ENCODE peak calls at places on chromosome 22, in four cellular contexts. P is spleen, V is tibial artery, U is kidney epithelial cell. M is an unnamed sample.

GRCh38 chr22:39471421-39472141 is 14.8 kb downstream of the MGAT3 start:
- DNase-seq in U (peak), P (no peak), V (no peak), M (no peak)

GRCh38 chr22:39173787-39174497 is 21.5 kb upstream of the CBX7 start:
- DNase-seq in P (peak), U (no peak), V (no peak), M (peak)

GRCh38 chr22:34278121-34278520 is 357.8 kb upstream of the LARGE1 start:
- DNase-seq in U (no peak), V (no peak), P (no peak), M (no peak)

GRCh38 chr22:27671413-27671721 is 130.2 kb downstream of the MN1 start:
- DNase-seq in U (no peak), P (peak), V (no peak), M (no peak)

GRCh38 chr22:28479912-28480311 is 199.7 kb downstream of the TTC28 start:
- DNase-seq in P (no peak), U (no peak), V (no peak), M (no peak)

GRCh38 chr22:43060213-43060612 is 29.0 kb downstream of the TTLL1 start:
- DNase-seq in V (no peak), P (no peak), U (no peak), M (peak)

GRCh38 chr22:28021998-28022660 is 103.1 kb upstream of the PITPNB start:
- DNase-seq in P (peak), V (no peak), U (no peak), M (no peak)

GRCh38 chr22:28883657-28883916 is 215 bp downstream of the ZNRF3 start:
- DNase-seq in P (no peak), V (no peak), U (no peak), M (no peak)

GRCh38 chr22:43182726-43183125 is 4.2 kb downstream of the TTLL12 start:
- DNase-seq in V (no peak), U (no peak), P (no peak), M (no peak)

GRCh38 chr22:40183029-40183581 is 5.4 kb downstream of the TNRC6B start:
- DNase-seq in P (no peak), V (no peak), U (peak), M (no peak)

GRCh38 chr22:43983808-43984207 is 28.6 kb downstream of the SAMM50 start:
- DNase-seq in V (no peak), P (no peak), U (no peak), M (no peak)

GRCh38 chr22:41197046-41197807 is 7.9 kb upstream of the L3MBTL2 start:
- DNase-seq in P (peak), V (peak), U (no peak), M (peak)

GRCh38 chr22:31637938-31638618 is 23.9 kb downstream of the PISD start:
- DNase-seq in P (peak), V (peak), U (no peak), M (no peak)

GRCh38 chr22:42848941-42849340 is 8.1 kb downstream of the ARFGAP3 start:
- DNase-seq in V (no peak), U (no peak), P (no peak), M (no peak)

DNA sequence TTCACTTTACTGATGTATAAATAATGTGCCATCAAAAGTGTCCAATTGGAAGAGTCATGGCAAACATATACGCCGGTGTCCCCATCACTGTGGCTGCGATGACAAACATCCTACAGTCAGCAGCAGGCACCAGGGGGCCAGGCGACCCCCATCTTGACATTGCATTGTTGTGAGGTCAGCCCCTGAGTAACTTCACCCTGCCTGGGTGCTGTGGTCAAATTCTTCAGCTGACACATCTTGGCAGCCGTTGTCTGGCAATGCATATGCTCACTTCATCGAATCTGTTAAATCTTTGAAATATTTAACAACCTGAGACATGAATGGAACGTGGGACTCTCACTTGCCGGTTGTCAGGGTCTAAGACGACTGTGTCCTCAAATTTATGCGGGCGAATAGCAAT is 430.9 kb downstream of the BRD1 start:
- DNase-seq in U (no peak), V (no peak), P (no peak), M (no peak)
- TF ChIP-seq CTCF in U (no peak), V (no peak), P (no peak), M (no peak)

GRCh38 chr22:19430890-19431541 is 517 bp downstream of the HIRA start:
- DNase-seq in V (no peak), P (peak), U (no peak), M (peak)
- TF ChIP-seq CTCF in V (no peak), P (no peak), U (peak), M (no peak)

DNA sequence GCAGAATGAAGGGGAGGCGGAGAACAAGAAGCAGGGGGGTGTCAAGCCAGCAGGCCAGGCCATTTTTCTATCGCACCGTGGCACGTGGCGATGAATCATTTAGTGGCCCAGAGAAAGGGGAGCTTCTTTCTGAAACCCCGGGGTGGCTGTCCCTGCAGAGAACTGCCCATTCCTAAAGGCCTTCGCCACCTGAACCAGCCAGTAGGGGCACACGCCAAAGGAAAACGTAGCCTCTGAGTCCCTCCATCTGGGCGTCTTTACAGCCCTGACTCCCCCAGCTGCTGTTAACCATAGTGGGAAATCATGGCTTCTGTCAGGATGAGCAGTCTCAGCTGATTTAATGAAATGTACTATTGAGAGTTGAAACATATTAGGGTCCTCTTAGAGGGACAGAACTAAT is 8.9 kb downstream of the ASPHD2 start:
- DNase-seq in U (no peak), V (no peak), P (no peak), M (no peak)
- TF ChIP-seq CTCF in U (no peak), V (no peak), P (no peak), M (no peak)

GRCh38 chr22:20393705-20394476 is at the start of gene ZNF74:
- DNase-seq in U (peak), P (peak), V (peak), M (peak)
- TF ChIP-seq CTCF in U (no peak), P (peak), V (no peak), M (no peak)

DNA sequence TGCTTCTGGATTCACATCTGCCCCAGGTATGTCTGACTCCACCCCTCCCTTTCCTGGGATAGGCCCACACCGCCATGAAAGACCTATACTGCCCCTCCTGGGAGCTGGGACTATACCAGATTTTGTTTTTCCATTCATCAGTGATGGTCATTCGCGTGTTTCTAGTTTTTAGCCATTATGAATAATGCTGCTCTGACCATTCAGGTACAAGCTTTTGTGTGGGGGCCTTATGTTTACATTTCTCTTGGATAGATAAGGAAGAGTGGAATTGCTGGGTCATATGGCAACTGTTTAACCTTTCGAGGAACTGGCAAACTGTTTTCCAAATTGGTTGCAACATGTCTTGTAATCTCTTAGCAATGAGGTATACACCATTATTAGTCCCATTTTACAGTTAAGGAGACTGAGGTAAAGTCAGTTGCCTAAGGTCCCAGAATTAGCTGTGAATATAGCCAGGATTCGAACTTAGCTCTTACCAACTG is 1.2 kb upstream of the TBC1D10A start:
- DNase-seq in P (no peak), V (no peak), U (no peak), M (no peak)
- TF ChIP-seq CTCF in P (no peak), V (no peak), U (peak), M (no peak)

GRCh38 chr22:37925767-37926166 is 19.7 kb downstream of the MICALL1 start:
- DNase-seq in V (no peak), U (no peak), P (no peak), M (no peak)

GRCh38 chr22:37929390-37929789 is 23.3 kb downstream of the MICALL1 start:
- DNase-seq in U (no peak), V (no peak), P (no peak), M (no peak)

GRCh38 chr22:37925311-37925710 is 19.2 kb downstream of the MICALL1 start:
- DNase-seq in V (no peak), U (no peak), P (no peak), M (no peak)

GRCh38 chr22:37926358-37926757 is 20.3 kb downstream of the MICALL1 start:
- DNase-seq in P (no peak), U (no peak), V (no peak), M (no peak)

GRCh38 chr22:37927129-37927936 is 21.2 kb downstream of the MICALL1 start:
- DNase-seq in V (no peak), U (no peak), P (no peak), M (no peak)
- TF ChIP-seq CTCF in V (no peak), U (no peak), P (no peak), M (no peak)

GRCh38 chr22:50502096-50502495 is 5.4 kb downstream of the LMF2 start:
- DNase-seq in P (no peak), U (no peak), V (no peak), M (no peak)

GRCh38 chr22:50502628-50503474 is 4.7 kb downstream of the LMF2 start:
- DNase-seq in U (no peak), P (no peak), V (no peak), M (no peak)

GRCh38 chr22:50505276-50505775 is 2.2 kb downstream of the LMF2 start:
- DNase-seq in V (no peak), U (no peak), P (peak), M (no peak)

GRCh38 chr22:50504245-50505211 is 3.0 kb downstream of the LMF2 start:
- DNase-seq in U (no peak), P (peak), V (no peak), M (no peak)

GRCh38 chr22:50503475-50504145 is 3.9 kb downstream of the LMF2 start:
- DNase-seq in P (no peak), U (no peak), V (no peak), M (no peak)
- TF ChIP-seq CTCF in P (no peak), U (peak), V (no peak), M (no peak)

DNA sequence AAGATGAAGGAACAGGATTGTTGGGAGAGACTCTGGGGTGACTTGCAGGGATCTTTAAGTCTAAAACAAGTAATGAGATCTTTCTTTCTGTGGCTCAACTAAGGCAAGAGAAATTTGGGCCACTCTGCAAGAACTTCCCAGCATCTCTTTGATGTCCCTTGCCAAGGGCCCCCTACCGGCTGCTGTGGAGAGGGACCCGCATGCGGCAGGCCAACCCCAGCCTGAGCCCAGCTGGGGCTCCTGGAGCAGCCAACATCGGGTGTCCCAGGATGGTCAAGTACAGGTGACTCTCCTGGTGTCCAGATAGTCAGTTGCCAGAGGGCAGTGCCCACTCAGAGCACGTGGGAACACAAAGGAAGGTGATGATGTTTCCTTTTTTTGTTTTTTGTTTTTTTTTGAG is 363.2 kb downstream of the TBC1D22A start:
- DNase-seq in V (no peak), U (no peak), P (peak), M (no peak)
- TF ChIP-seq CTCF in V (no peak), U (peak), P (no peak), M (no peak)